ENCODE peak calls at places on chromosomes 12 and 14, in ten cellular contexts. A, D, E, G, P, Y, S, I, J and Q are unnamed samples.

GRCh38 chr14:94313991-94314655 is 9.0 kb downstream of the SERPINA6 start:
- DNase-seq in A (no peak), D (peak), E (peak), G (no peak), P (no peak), Y (no peak), S (peak), I (no peak), J (no peak), Q (no peak)

GRCh38 chr12:77344651-77345050 is 279.3 kb upstream of the E2F7 start:
- DNase-seq in A (no peak), D (no peak), E (no peak), G (no peak), P (no peak), Y (no peak), S (no peak), I (no peak), J (no peak), Q (no peak)

GRCh38 chr14:100750762-100751699 is 24.3 kb downstream of the DLK1 start:
- DNase-seq in A (no peak), D (no peak), E (no peak), G (no peak), P (no peak), Y (no peak), S (no peak), I (no peak), J (no peak), Q (no peak)

GRCh38 chr14:68688872-68689371 is 103.9 kb downstream of the ZFP36L1 start:
- DNase-seq in A (no peak), D (peak), E (peak), G (no peak), P (peak), Y (peak), S (peak), I (no peak), J (peak), Q (peak)

GRCh38 chr12:26298785-26299621 is 103.6 kb downstream of the SSPN start:
- DNase-seq in A (no peak), D (peak), E (peak), G (no peak), P (peak), Y (no peak), S (peak), I (no peak), J (peak), Q (peak)

GRCh38 chr14:59484611-59485174 is 376 bp downstream of the JKAMP start:
- DNase-seq in A (no peak), D (peak), E (peak), G (no peak), P (no peak), Y (no peak), S (peak), I (no peak), J (no peak), Q (no peak)

GRCh38 chr14:39138450-39138849 is 24.3 kb downstream of the GEMIN2 start:
- DNase-seq in A (peak), D (no peak), E (no peak), G (no peak), P (no peak), Y (no peak), S (peak), I (no peak), J (no peak), Q (no peak)

GRCh38 chr14:103887557-103888115 is 40.3 kb upstream of the PPP1R13B start:
- DNase-seq in A (no peak), D (no peak), E (no peak), G (no peak), P (no peak), Y (no peak), S (no peak), I (no peak), J (no peak), Q (no peak)

GRCh38 chr12:45168976-45169375 is 46.9 kb upstream of the ANO6 start:
- DNase-seq in A (no peak), D (no peak), E (no peak), G (no peak), P (no peak), Y (no peak), S (no peak), I (no peak), J (no peak), Q (no peak)

DNA sequence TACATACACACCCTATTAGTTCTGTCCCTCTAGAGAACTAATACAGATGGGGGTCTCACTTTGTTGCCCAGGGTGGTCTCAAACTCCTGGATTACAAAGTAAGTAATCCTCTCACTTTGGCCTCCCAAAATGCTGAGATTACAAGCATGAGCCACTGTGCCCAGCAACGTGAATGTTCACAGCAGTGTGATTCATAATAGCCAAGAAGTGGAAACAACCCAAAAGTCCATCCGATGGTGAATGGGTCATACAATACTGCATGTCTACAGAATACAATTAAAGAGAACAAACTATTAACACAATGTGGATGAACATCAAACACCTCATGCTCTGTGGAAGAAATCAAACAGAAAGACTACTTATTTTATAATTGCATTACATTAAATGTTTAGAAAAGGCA is 57.3 kb upstream of the SYNE2 start:
- DNase-seq in A (no peak), D (no peak), E (no peak), G (no peak), P (no peak), Y (no peak), S (no peak), I (no peak), J (no peak), Q (peak)
- H3K4me3 ChIP-seq in A (no peak), D (no peak), E (no peak), G (no peak), P (no peak), Y (no peak), S (no peak), I (no peak), J (no peak), Q (no peak)

GRCh38 chr12:104230304-104230703 is 14.7 kb downstream of the TXNRD1 start:
- DNase-seq in A (no peak), D (no peak), E (no peak), G (no peak), P (no peak), Y (no peak), S (no peak), I (no peak), J (no peak), Q (no peak)
- TF ChIP-seq CTCF in A (no peak), D (no peak), E (no peak), G (no peak), P (no peak), Y (no peak), S (no peak), I (peak), J (no peak), Q (no peak)

DNA sequence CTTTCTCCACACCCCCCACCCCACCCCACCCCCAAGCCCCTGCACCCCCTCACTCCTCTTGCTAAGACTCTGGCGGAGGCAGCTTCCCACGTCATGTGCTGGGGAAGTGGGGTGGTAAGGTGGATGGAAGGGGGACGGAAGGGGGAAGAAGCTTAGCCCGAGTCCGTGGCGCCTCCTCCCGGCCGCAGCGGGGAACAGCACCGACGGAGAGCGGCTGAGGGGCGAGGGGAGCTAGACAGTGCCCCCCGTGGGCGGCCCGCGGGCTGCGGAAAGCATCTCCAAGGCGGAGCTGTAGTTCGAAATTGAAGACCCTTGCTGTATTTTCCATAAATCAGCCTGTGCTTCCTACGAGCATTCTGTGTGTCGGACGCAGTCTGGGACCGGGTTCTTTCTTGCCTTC is 608 bp upstream of the GRIN2B start:
- DNase-seq in A (no peak), D (no peak), E (no peak), G (no peak), P (no peak), Y (no peak), S (no peak), I (no peak), J (no peak), Q (peak)
- H3K4me3 ChIP-seq in A (no peak), D (no peak), E (no peak), G (peak), P (no peak), Y (no peak), S (no peak), I (no peak), J (no peak), Q (no peak)

GRCh38 chr12:131092911-131093901 is 139.5 kb downstream of the ADGRD1 start:
- DNase-seq in A (no peak), D (no peak), E (no peak), G (no peak), P (peak), Y (no peak), S (no peak), I (peak), J (peak), Q (peak)
- TF ChIP-seq CTCF in A (no peak), D (no peak), E (no peak), G (no peak), P (no peak), Y (no peak), S (no peak), I (peak), J (peak), Q (peak)

GRCh38 chr12:89244536-89244935 is 107.8 kb downstream of the DUSP6 start:
- DNase-seq in A (no peak), D (peak), E (peak), G (no peak), P (peak), Y (no peak), S (peak), I (peak), J (peak), Q (peak)
- H3K4me3 ChIP-seq in A (no peak), D (no peak), E (no peak), G (no peak), P (no peak), Y (no peak), S (no peak), I (no peak), J (peak), Q (no peak)

DNA sequence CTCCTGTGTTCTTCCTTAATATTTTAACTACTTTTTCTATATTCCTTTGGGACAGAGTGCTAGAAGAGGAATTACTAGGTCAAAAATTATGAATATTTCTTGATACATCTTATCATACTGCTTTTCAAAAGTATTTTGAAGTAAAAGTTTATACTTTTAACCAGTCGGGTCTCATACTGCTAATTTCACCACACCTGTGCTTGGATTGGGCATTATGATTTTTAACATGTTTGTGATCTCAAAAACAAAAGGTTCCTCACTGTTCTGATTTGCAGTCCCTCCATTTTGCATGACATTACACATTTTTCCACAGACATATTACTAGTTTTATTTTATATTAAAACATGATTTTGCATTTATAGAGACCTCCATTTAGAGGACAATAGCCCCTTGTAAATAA is 32.9 kb downstream of the MRPL42 start:
- DNase-seq in A (no peak), D (no peak), E (no peak), G (no peak), P (no peak), Y (no peak), S (no peak), I (no peak), J (no peak), Q (no peak)
- TF ChIP-seq CTCF in A (no peak), D (no peak), E (no peak), G (no peak), P (no peak), Y (no peak), S (no peak), I (no peak), J (no peak), Q (no peak)

GRCh38 chr12:93976024-93976423 is 172.4 kb upstream of the PLXNC1 start:
- DNase-seq in A (no peak), D (no peak), E (no peak), G (no peak), P (no peak), Y (no peak), S (no peak), I (no peak), J (no peak), Q (peak)

GRCh38 chr12:93982847-93983315 is 165.5 kb upstream of the PLXNC1 start:
- DNase-seq in A (peak), D (peak), E (peak), G (no peak), P (no peak), Y (peak), S (peak), I (peak), J (peak), Q (no peak)

GRCh38 chr12:93984005-93984404 is 164.4 kb upstream of the PLXNC1 start:
- DNase-seq in A (no peak), D (no peak), E (no peak), G (no peak), P (no peak), Y (no peak), S (no peak), I (no peak), J (no peak), Q (no peak)

GRCh38 chr12:93978553-93978952 is 169.8 kb upstream of the PLXNC1 start:
- DNase-seq in A (no peak), D (peak), E (peak), G (no peak), P (no peak), Y (peak), S (peak), I (no peak), J (no peak), Q (no peak)

DNA sequence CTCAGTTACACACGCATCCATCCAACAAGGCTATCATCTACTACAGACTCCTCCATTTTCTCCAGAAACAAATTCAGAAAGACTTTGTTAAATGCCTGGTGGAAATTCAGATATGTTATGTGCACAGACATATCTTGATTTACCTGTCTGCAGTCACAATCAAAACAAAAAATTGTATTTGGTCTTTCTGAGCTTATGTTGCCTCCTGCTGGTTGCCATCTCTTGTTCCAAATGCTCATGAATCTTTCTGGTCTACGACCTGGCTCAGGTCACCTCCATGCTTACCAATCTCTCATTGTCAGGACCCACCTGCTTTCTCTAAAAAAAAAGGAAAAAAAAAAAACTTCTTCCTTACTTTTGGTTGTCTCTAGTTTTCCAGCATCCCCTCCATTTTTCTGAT is 169.2 kb upstream of the PLXNC1 start:
- DNase-seq in A (no peak), D (peak), E (no peak), G (no peak), P (peak), Y (peak), S (peak), I (peak), J (peak), Q (peak)
- H3K4me3 ChIP-seq in A (no peak), D (no peak), E (no peak), G (no peak), P (no peak), Y (no peak), S (no peak), I (no peak), J (no peak), Q (no peak)

GRCh38 chr12:69484428-69484827 is 14.2 kb downstream of the FRS2 start:
- DNase-seq in A (no peak), D (no peak), E (no peak), G (no peak), P (no peak), Y (no peak), S (no peak), I (no peak), J (no peak), Q (no peak)
- TF ChIP-seq CTCF in A (no peak), D (no peak), E (no peak), G (no peak), P (no peak), Y (no peak), S (no peak), I (no peak), J (no peak), Q (no peak)

DNA sequence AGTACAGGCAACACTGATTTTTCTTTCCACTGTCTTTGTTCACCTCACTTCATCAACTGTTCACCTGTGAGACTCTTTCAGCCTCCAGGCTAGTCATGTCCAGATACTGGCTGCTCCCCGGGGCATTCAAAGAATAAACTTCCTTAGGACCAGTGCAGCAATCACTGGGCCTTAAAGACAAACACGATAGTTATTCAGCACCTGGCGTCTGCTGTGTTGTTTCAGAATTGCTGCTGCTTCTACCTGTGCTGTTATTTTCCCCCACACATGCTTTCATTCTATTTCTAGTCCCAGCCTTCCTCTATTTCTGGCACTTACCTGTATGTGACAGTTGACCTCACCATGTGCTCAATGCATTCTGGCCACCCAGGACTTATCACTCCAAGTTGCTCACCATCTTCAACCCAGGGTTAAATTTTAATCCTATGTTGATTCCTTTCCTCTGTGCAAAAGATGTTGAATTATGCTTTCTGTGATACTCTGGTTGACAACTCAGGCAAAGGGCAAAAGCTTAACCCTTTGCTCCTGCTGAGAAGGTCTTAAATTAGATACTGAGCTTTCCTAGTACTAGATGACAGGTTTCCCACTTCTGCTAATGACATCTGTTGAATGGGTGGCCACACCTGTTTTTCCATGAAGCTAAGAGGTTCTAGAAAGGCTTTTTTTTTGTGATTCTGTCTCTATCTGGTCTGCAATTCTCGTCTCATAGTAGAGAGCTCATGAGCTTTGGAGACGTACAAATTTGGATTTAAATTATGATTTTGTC is 41.4 kb downstream of the PTPRQ start:
- DNase-seq in A (no peak), D (no peak), E (no peak), G (no peak), P (peak), Y (no peak), S (no peak), I (no peak), J (no peak), Q (peak)
- H3K4me3 ChIP-seq in A (no peak), D (no peak), E (no peak), G (no peak), P (no peak), Y (no peak), S (no peak), I (no peak), J (no peak), Q (no peak)

GRCh38 chr14:92323031-92323915 is at the start of gene SLC24A4:
- DNase-seq in A (no peak), D (no peak), E (no peak), G (no peak), P (no peak), Y (no peak), S (no peak), I (no peak), J (no peak), Q (peak)

GRCh38 chr14:92325835-92326234 is 2.9 kb downstream of the SLC24A4 start:
- DNase-seq in A (no peak), D (no peak), E (no peak), G (no peak), P (no peak), Y (no peak), S (no peak), I (no peak), J (no peak), Q (no peak)

GRCh38 chr14:92323916-92324818 is 1.2 kb downstream of the SLC24A4 start:
- DNase-seq in A (no peak), D (no peak), E (no peak), G (no peak), P (no peak), Y (no peak), S (no peak), I (no peak), J (no peak), Q (no peak)

GRCh38 chr14:92334050-92334449 is 11.1 kb downstream of the SLC24A4 start:
- DNase-seq in A (no peak), D (no peak), E (no peak), G (no peak), P (no peak), Y (no peak), S (no peak), I (no peak), J (no peak), Q (no peak)

GRCh38 chr14:92328664-92329255 is 5.8 kb downstream of the SLC24A4 start:
- DNase-seq in A (no peak), D (no peak), E (no peak), G (no peak), P (no peak), Y (no peak), S (no peak), I (no peak), J (no peak), Q (no peak)
- TF ChIP-seq CTCF in A (no peak), D (no peak), E (peak), G (no peak), P (no peak), Y (no peak), S (no peak), I (no peak), J (no peak), Q (peak)